ENCODE peak calls at places on chromosome X, in four cellular contexts. C is CD4-positive, alpha-beta memory T cell; K is GM03348; J is BE2C. L is an unnamed sample.

GRCh38 chrX:40733691-40734090 is 1.7 kb downstream of the MED14 start:
- DNase-seq in C (no peak), K (no peak), J (no peak), L (no peak)

GRCh38 chrX:45295587-45295986 is 94.9 kb upstream of the DIPK2B start:
- DNase-seq in C (no peak), K (no peak), J (peak; percentile 7), L (no peak)

GRCh38 chrX:47143894-47144625 is 442 bp downstream of the NDUFB11 start:
- DNase-seq in C (no peak), K (peak; percentile 70), J (peak; percentile 19), L (peak; percentile 47)

GRCh38 chrX:57643698-57644097 is 36.4 kb downstream of the NLRP2B start:
- DNase-seq in C (no peak), K (no peak), J (no peak), L (no peak)

GRCh38 chrX:129772796-129773431 is 6.8 kb upstream of the SASH3 start:
- DNase-seq in C (no peak), K (no peak), J (no peak), L (no peak)

GRCh38 chrX:42577936-42578335 is 200.0 kb downstream of the PPP1R2C start:
- DNase-seq in C (no peak), K (no peak), J (no peak), L (no peak)

GRCh38 chrX:137051978-137052640 is 18.3 kb upstream of the GPR101 start:
- DNase-seq in C (peak; percentile 76), K (peak; percentile 79), J (peak; percentile 77), L (peak; percentile 63)

GRCh38 chrX:10859353-10859752 is 239.0 kb upstream of the MID1 start:
- DNase-seq in C (no peak), K (no peak), J (no peak), L (no peak)

GRCh38 chrX:19017271-19017670 is 33.4 kb upstream of the PHKA2 start:
- DNase-seq in C (no peak), K (peak; percentile 17), J (peak; percentile 54), L (peak; percentile 29)

GRCh38 chrX:134525086-134525792 is 65.3 kb downstream of the HPRT1 start:
- DNase-seq in C (no peak), K (no peak), J (no peak), L (no peak)

GRCh38 chrX:101655540-101655939 is 4.1 kb downstream of the ARMCX2 start:
- DNase-seq in C (no peak), K (no peak), J (no peak), L (no peak)

GRCh38 chrX:29447867-29448266 is 767.5 kb upstream of the MAGEB2 start:
- DNase-seq in C (no peak), K (no peak), J (no peak), L (no peak)

GRCh38 chrX:37921758-37922157 is 74.4 kb upstream of the DYNLT3 start:
- DNase-seq in C (no peak), K (peak; percentile 1), J (no peak), L (peak; percentile 7)

GRCh38 chrX:7146026-7146702 is 1.3 kb upstream of the STS start:
- DNase-seq in C (no peak), K (no peak), J (no peak), L (no peak)

GRCh38 chrX:153340111-153340510 is 6.2 kb downstream of the ZNF275 start:
- DNase-seq in C (no peak), K (no peak), J (no peak), L (no peak)

GRCh38 chrX:118349188-118349587 is 3.3 kb downstream of the WDR44 start:
- DNase-seq in C (no peak), K (no peak), J (no peak), L (no peak)

GRCh38 chrX:70253377-70254062 is 6.5 kb downstream of the P2RY4 start:
- DNase-seq in C (no peak), K (no peak), J (no peak), L (no peak)

GRCh38 chrX:50579955-50580354 is 109.3 kb upstream of the DGKK start:
- DNase-seq in C (peak; percentile 40), K (peak; percentile 45), J (peak; percentile 54), L (peak; percentile 56)